ENCODE peak calls at places on chromosomes 16 and 17, in ten cellular contexts. S is EL, E is NCI-H1417, Q is NCI-H446, P is dorsolateral prefrontal cortex, X is cardiac fibroblast, R is HTR-8/SVneo, D is kidney epithelial cell, W is NCI-H460, B is esophagus muscularis mucosa. V is an unnamed sample.

GRCh38 chr16:89350701-89351380 is 133.3 kb downstream of the ZNF778 start:
- DNase-seq in E (no peak), X (no peak), W (no peak), P (no peak), R (no peak), B (no peak), Q (no peak), D (peak), S (no peak), V (no peak)

GRCh38 chr17:34990921-34991365 is 10.6 kb downstream of the LIG3 start:
- DNase-seq in W (no peak), R (no peak), B (no peak), S (no peak), X (peak), E (no peak), D (no peak), P (no peak), Q (no peak), V (peak)

GRCh38 chr16:12336158-12336557 is 359.6 kb downstream of the SNX29 start:
- DNase-seq in D (no peak), W (no peak), B (no peak), X (no peak), Q (no peak), P (no peak), S (no peak), R (no peak), E (no peak), V (no peak)

GRCh38 chr17:45088741-45089140 is 27.6 kb downstream of the NMT1 start:
- DNase-seq in Q (no peak), R (no peak), W (no peak), B (no peak), D (no peak), S (no peak), E (no peak), P (no peak), X (no peak), V (no peak)

GRCh38 chr16:2152695-2153506 is 2.7 kb upstream of the TRAF7 start:
- DNase-seq in B (no peak), W (no peak), R (no peak), Q (no peak), D (no peak), E (peak), X (no peak), S (peak), P (no peak), V (peak)

GRCh38 chr17:51155416-51155815 is 2.1 kb downstream of the NME1 start:
- DNase-seq in S (no peak), B (no peak), P (no peak), D (no peak), X (no peak), Q (no peak), W (no peak), E (no peak), R (no peak), V (no peak)

GRCh38 chr16:89510526-89510925 is 2.3 kb downstream of the SPG7 start:
- DNase-seq in R (no peak), X (no peak), E (no peak), B (no peak), Q (no peak), P (no peak), W (no peak), D (no peak), S (no peak), V (no peak)

GRCh38 chr17:62179525-62180161 is 114.6 kb upstream of the MED13 start:
- DNase-seq in R (peak), W (peak), X (peak), D (peak), E (no peak), S (peak), P (no peak), B (no peak), Q (no peak), V (no peak)

GRCh38 chr17:63423251-63423950 is 22.7 kb downstream of the CYB561 start:
- DNase-seq in Q (no peak), P (no peak), B (no peak), R (no peak), W (no peak), X (no peak), D (no peak), S (no peak), E (no peak), V (no peak)

GRCh38 chr17:8189041-8189710 is 804 bp downstream of the BORCS6 start:
- DNase-seq in Q (no peak), X (no peak), D (no peak), P (no peak), R (no peak), W (no peak), S (peak), B (no peak), E (peak), V (peak)

GRCh38 chr17:75645501-75645888 is 12.3 kb downstream of the SMIM5 start:
- DNase-seq in E (peak), B (no peak), P (peak), Q (no peak), X (no peak), W (no peak), S (no peak), D (peak), R (peak), V (no peak)

GRCh38 chr17:59361386-59361785 is 29.9 kb downstream of the YPEL2 start:
- DNase-seq in Q (no peak), E (no peak), R (peak), P (no peak), X (peak), D (no peak), S (peak), B (no peak), W (peak), V (no peak)